ENCODE peak calls at places on chromosomes 13 and 19, in four cellular contexts. M, R, X and C are unnamed samples.
A peak's percentile ranks its signal among the peaks of the same experiment; 100 is the strongest.

GRCh38 chr19:48543121-48543710 is 8.8 kb upstream of the SULT2B1 start:
- DNase-seq in M (peak; percentile 72), X (no peak), R (peak; percentile 82), C (peak; percentile 86)

GRCh38 chr19:50565984-50566903 is 2.0 kb downstream of the LRRC4B start:
- DNase-seq in M (no peak), R (no peak), X (no peak), C (no peak)

GRCh38 chr13:113663934-113664333 is 3.1 kb upstream of the GRK1 start:
- DNase-seq in R (peak; percentile 24), M (no peak), X (no peak), C (no peak)

GRCh38 chr19:45505996-45506245 is 1.4 kb upstream of the VASP start:
- DNase-seq in M (no peak), R (no peak), X (no peak), C (no peak)

GRCh38 chr13:21670883-21671792 is at the start of gene FGF9:
- DNase-seq in R (peak; percentile 86), X (peak; percentile 63), M (peak; percentile 82), C (peak; percentile 83)

GRCh38 chr13:31418186-31418585 is 218.4 kb downstream of the B3GLCT start:
- DNase-seq in X (no peak), M (no peak), R (no peak), C (no peak)

GRCh38 chr19:48997972-48998371 is 4.3 kb downstream of the RUVBL2 start:
- DNase-seq in R (peak; percentile 56), M (peak; percentile 69), X (no peak), C (peak; percentile 20)

GRCh38 chr19:3525052-3525451 is 13.9 kb upstream of the TEKTIP1 start:
- DNase-seq in X (no peak), R (no peak), M (no peak), C (no peak)

GRCh38 chr19:44539236-44539819 is 9.9 kb upstream of the CEACAM20 start:
- DNase-seq in R (no peak), M (no peak), X (no peak), C (no peak)